ENCODE peak calls at places on chromosomes 7 and 10, in seven cellular contexts. R, X, D, W, G, H and A are unnamed samples.

GRCh38 chr10:44960098-44960480 is 487 bp downstream of the RASSF4 start:
- DNase-seq in R (no peak), X (no peak), D (no peak), W (no peak), G (no peak), H (no peak), A (no peak)

GRCh38 chr7:149427096-149427680 is 33.7 kb downstream of the ZNF777 start:
- DNase-seq in R (no peak), X (no peak), D (no peak), W (no peak), G (no peak), H (no peak), A (peak)

GRCh38 chr7:157017639-157018327 is 7.3 kb upstream of the MNX1 start:
- DNase-seq in R (no peak), X (no peak), D (no peak), W (no peak), G (no peak), H (no peak), A (no peak)

GRCh38 chr7:130490888-130491771 is 755 bp upstream of the MEST start:
- DNase-seq in R (peak), X (no peak), D (peak), W (no peak), G (no peak), H (peak), A (no peak)

GRCh38 chr7:96282835-96283234 is 39.1 kb downstream of the SLC25A13 start:
- DNase-seq in R (no peak), X (no peak), D (no peak), W (no peak), G (no peak), H (no peak), A (peak)

GRCh38 chr10:76492026-76492425 is 1060.6 kb downstream of the LRMDA start:
- DNase-seq in R (no peak), X (no peak), D (peak), W (no peak), G (no peak), H (no peak), A (no peak)

GRCh38 chr7:27243340-27244163 is 950 bp downstream of the EVX1 start:
- DNase-seq in R (no peak), X (no peak), D (no peak), W (no peak), G (no peak), H (no peak), A (peak)

GRCh38 chr7:26182706-26183105 is 17.8 kb downstream of the HNRNPA2B1 start:
- DNase-seq in R (no peak), X (no peak), D (no peak), W (no peak), G (no peak), H (no peak), A (peak)

GRCh38 chr7:77415822-77416620 is at the start of gene GSAP:
- DNase-seq in R (peak), X (no peak), D (peak), W (peak), G (no peak), H (peak), A (peak)

GRCh38 chr7:50393547-50394252 is 56.5 kb downstream of the FIGNL1 start:
- DNase-seq in R (no peak), X (no peak), D (no peak), W (no peak), G (no peak), H (no peak), A (no peak)

GRCh38 chr10:75512534-75512933 is 81.1 kb downstream of the LRMDA start:
- DNase-seq in R (no peak), X (peak), D (peak), W (no peak), G (no peak), H (no peak), A (peak)

GRCh38 chr7:92753614-92754013 is 82.8 kb downstream of the CDK6 start:
- DNase-seq in R (no peak), X (no peak), D (peak), W (no peak), G (no peak), H (no peak), A (no peak)

GRCh38 chr10:5447611-5448071 is 35.3 kb downstream of the NET1 start:
- DNase-seq in R (no peak), X (no peak), D (peak), W (no peak), G (no peak), H (no peak), A (peak)

GRCh38 chr10:86047588-86047987 is 319.0 kb downstream of the GRID1 start:
- DNase-seq in R (no peak), X (no peak), D (no peak), W (no peak), G (no peak), H (no peak), A (no peak)

GRCh38 chr7:129262333-129262732 is 37.5 kb downstream of the AHCYL2 start:
- DNase-seq in R (no peak), X (no peak), D (no peak), W (no peak), G (no peak), H (no peak), A (no peak)